ENCODE peak calls at places on chromosomes 3 and 15, in eight cellular contexts. M, X, A, Z, V, D, O and L are unnamed samples.

GRCh38 chr15:43799209-43799944 is 643 bp downstream of the SERINC4 start:
- DNase-seq in Z (no peak), A (no peak), V (no peak), O (peak; percentile 8), D (no peak), M (no peak), X (no peak), L (no peak)

GRCh38 chr3:64160000-64160690 is 65.1 kb downstream of the PRICKLE2 start:
- DNase-seq in X (no peak), M (no peak), O (no peak), D (no peak), A (no peak), Z (no peak), V (no peak), L (no peak)

GRCh38 chr3:23810342-23811116 is 4.8 kb downstream of the UBE2E1 start:
- DNase-seq in V (peak; percentile 63), X (peak; percentile 54), A (no peak), D (no peak), O (peak; percentile 53), M (peak; percentile 78), Z (no peak), L (peak; percentile 23)

GRCh38 chr15:69324565-69324964 is 25.9 kb downstream of the PAQR5 start:
- DNase-seq in V (no peak), D (no peak), O (no peak), Z (no peak), A (no peak), M (no peak), X (no peak), L (no peak)

GRCh38 chr3:134699721-134700120 is 48.9 kb upstream of the KY start:
- DNase-seq in X (no peak), M (no peak), Z (no peak), O (no peak), A (no peak), D (no peak), V (no peak), L (no peak)

GRCh38 chr3:43152649-43153048 is 46.8 kb upstream of the POMGNT2 start:
- DNase-seq in A (no peak), Z (no peak), M (no peak), X (no peak), D (no peak), O (no peak), V (no peak), L (no peak)

GRCh38 chr3:150410311-150411105 is 2.4 kb downstream of the TSC22D2 start:
- DNase-seq in M (peak; percentile 53), A (peak; percentile 23), X (peak; percentile 24), V (peak; percentile 16), Z (peak; percentile 56), D (no peak), O (peak; percentile 45), L (peak; percentile 4)

GRCh38 chr3:44529927-44530326 is 25.1 kb upstream of the ZKSCAN7 start:
- DNase-seq in V (no peak), Z (no peak), M (no peak), A (peak; percentile 63), X (no peak), O (peak; percentile 17), D (no peak), L (no peak)

GRCh38 chr3:188041193-188041592 is 112.8 kb upstream of the LPP start:
- DNase-seq in O (no peak), V (no peak), X (no peak), Z (no peak), M (no peak), A (no peak), D (no peak), L (no peak)

GRCh38 chr3:20060924-20061323 is 20.7 kb downstream of the KAT2B start:
- DNase-seq in Z (no peak), M (no peak), O (no peak), X (no peak), D (no peak), V (no peak), A (peak; percentile 80), L (no peak)